ENCODE peak calls at places on chromosomes 13 and 19, in six cellular contexts. N is T-helper 17 cell, Q is HEK293T, G is H9, J is GM23338, R is NCI-H510A treated with DMSO at 0.1 percent for 48 hours. B is an unnamed sample.

GRCh38 chr19:3343619-3344502 is 22.5 kb upstream of the NFIC start:
- DNase-seq in N (peak), Q (peak), G (peak), J (peak), R (no peak), B (peak)

GRCh38 chr19:45406957-45407375 is 522 bp downstream of the POLR1G start:
- DNase-seq in N (no peak), Q (no peak), G (no peak), J (no peak), R (no peak), B (peak)

GRCh38 chr13:21203132-21203531 is 26.7 kb downstream of the MRPL57 start:
- DNase-seq in N (no peak), Q (no peak), G (no peak), J (no peak), R (no peak), B (no peak)

GRCh38 chr13:25939961-25940687 is 111.7 kb downstream of the SHISA2 start:
- DNase-seq in N (no peak), Q (no peak), G (no peak), J (no peak), R (no peak), B (no peak)

GRCh38 chr19:57034544-57034943 is 85.2 kb upstream of the USP29 start:
- DNase-seq in N (no peak), Q (no peak), G (no peak), J (no peak), R (no peak), B (no peak)

GRCh38 chr13:106423530-106423929 is 111.9 kb downstream of the EFNB2 start:
- DNase-seq in N (no peak), Q (no peak), G (no peak), J (peak), R (no peak), B (no peak)

GRCh38 chr19:35211545-35212230 is 16.9 kb downstream of the FAM187B start:
- DNase-seq in N (peak), Q (no peak), G (no peak), J (no peak), R (no peak), B (no peak)

GRCh38 chr13:36806102-36806501 is 12.9 kb upstream of the RFXAP start:
- DNase-seq in N (no peak), Q (no peak), G (no peak), J (no peak), R (no peak), B (no peak)

GRCh38 chr19:2523630-2524311 is 47.8 kb downstream of the GADD45B start:
- DNase-seq in N (no peak), Q (peak), G (no peak), J (peak), R (no peak), B (no peak)

GRCh38 chr13:50123862-50124535 is 108.8 kb downstream of the KCNRG start:
- DNase-seq in N (peak), Q (peak), G (peak), J (peak), R (peak), B (peak)

GRCh38 chr13:59873309-59873708 is 290.4 kb downstream of the DIAPH3 start:
- DNase-seq in N (no peak), Q (no peak), G (no peak), J (peak), R (no peak), B (no peak)

GRCh38 chr13:59677966-59678814 is 485.5 kb downstream of the DIAPH3 start:
- DNase-seq in N (no peak), Q (peak), G (no peak), J (peak), R (no peak), B (peak)

GRCh38 chr19:1082165-1082927 is 12.8 kb downstream of the POLR2E start:
- DNase-seq in N (peak), Q (peak), G (peak), J (peak), R (peak), B (no peak)

GRCh38 chr13:94322925-94323324 is 156.6 kb downstream of the DCT start:
- DNase-seq in N (no peak), Q (no peak), G (no peak), J (no peak), R (no peak), B (no peak)

GRCh38 chr19:15469513-15470297 is 5.4 kb upstream of the RASAL3 start:
- DNase-seq in N (no peak), Q (no peak), G (peak), J (peak), R (no peak), B (no peak)

GRCh38 chr13:113941571-113942191 is 32.2 kb downstream of the C13orf46 start:
- DNase-seq in N (no peak), Q (no peak), G (no peak), J (no peak), R (peak), B (no peak)

GRCh38 chr13:99501952-99502310 is 659 bp downstream of the TM9SF2 start:
- DNase-seq in N (no peak), Q (no peak), G (no peak), J (peak), R (no peak), B (peak)

GRCh38 chr19:55498246-55498645 is 10.0 kb downstream of the SSC5D start:
- DNase-seq in N (no peak), Q (no peak), G (no peak), J (no peak), R (no peak), B (no peak)

GRCh38 chr13:34156841-34157365 is 339.0 kb downstream of the RFC3 start:
- DNase-seq in N (no peak), Q (peak), G (peak), J (no peak), R (peak), B (peak)

GRCh38 chr13:42883771-42884170 is 102.4 kb downstream of the FAM216B start:
- DNase-seq in N (no peak), Q (peak), G (no peak), J (no peak), R (peak), B (no peak)

GRCh38 chr13:21402586-21403307 is 56.4 kb downstream of the ZDHHC20 start:
- DNase-seq in N (no peak), Q (no peak), G (no peak), J (no peak), R (no peak), B (peak)

GRCh38 chr13:38624822-38625221 is 62.1 kb upstream of the FREM2 start:
- DNase-seq in N (no peak), Q (no peak), G (peak), J (peak), R (no peak), B (no peak)

GRCh38 chr13:26584713-26585112 is 27.2 kb downstream of the WASF3 start:
- DNase-seq in N (no peak), Q (no peak), G (no peak), J (no peak), R (no peak), B (no peak)

GRCh38 chr19:10286803-10287737 is at the start of gene ICAM4:
- DNase-seq in N (no peak), Q (peak), G (peak), J (peak), R (no peak), B (no peak)

GRCh38 chr13:76225815-76226489 is 589.8 kb downstream of the LMO7 start:
- DNase-seq in N (no peak), Q (no peak), G (no peak), J (peak), R (peak), B (no peak)

GRCh38 chr19:39805120-39805519 is 26.5 kb downstream of the LEUTX start:
- DNase-seq in N (no peak), Q (no peak), G (no peak), J (no peak), R (no peak), B (no peak)

GRCh38 chr19:35404879-35405622 is 34.2 kb downstream of the GPR42 start:
- DNase-seq in N (no peak), Q (no peak), G (no peak), J (peak), R (no peak), B (peak)

GRCh38 chr19:1690570-1691307 is 38.3 kb upstream of the TCF3 start:
- DNase-seq in N (peak), Q (peak), G (peak), J (peak), R (no peak), B (no peak)

GRCh38 chr19:48085077-48085476 is 25.5 kb downstream of the PLA2G4C start:
- DNase-seq in N (no peak), Q (no peak), G (no peak), J (no peak), R (no peak), B (no peak)

GRCh38 chr13:44109986-44110640 is 230.4 kb downstream of the LACC1 start:
- DNase-seq in N (no peak), Q (no peak), G (no peak), J (no peak), R (no peak), B (no peak)

GRCh38 chr19:16342002-16342715 is 17.5 kb downstream of the KLF2 start:
- DNase-seq in N (no peak), Q (no peak), G (no peak), J (no peak), R (peak), B (no peak)

GRCh38 chr13:34747507-34747906 is 194.6 kb upstream of the NBEA start:
- DNase-seq in N (no peak), Q (no peak), G (no peak), J (no peak), R (no peak), B (no peak)

GRCh38 chr19:10510301-10510802 is 6.9 kb downstream of the S1PR5 start:
- DNase-seq in N (peak), Q (peak), G (peak), J (peak), R (no peak), B (no peak)

GRCh38 chr13:20131057-20131832 is 29.6 kb downstream of the GJA3 start:
- DNase-seq in N (no peak), Q (no peak), G (peak), J (no peak), R (no peak), B (no peak)

GRCh38 chr13:94641432-94641941 is 39.8 kb downstream of the GPR180 start:
- DNase-seq in N (no peak), Q (no peak), G (no peak), J (peak), R (peak), B (peak)

GRCh38 chr19:5623397-5624153 is 692 bp downstream of the SAFB start:
- DNase-seq in N (no peak), Q (peak), G (no peak), J (no peak), R (no peak), B (peak)

GRCh38 chr19:50909240-50910070 is 1.7 kb downstream of the KLK4 start:
- DNase-seq in N (no peak), Q (peak), G (peak), J (peak), R (no peak), B (peak)

GRCh38 chr19:49497047-49497789 is 984 bp downstream of the RPS11 start:
- DNase-seq in N (peak), Q (no peak), G (peak), J (peak), R (peak), B (peak)